ENCODE peak calls at places on chromosomes 13 and 19, in four cellular contexts. T is A549; Q is gastrocnemius medialis; L is CD8-positive, alpha-beta T cell. C is an unnamed sample.
A peak's percentile ranks its signal among the peaks of the same experiment; 100 is the strongest.

GRCh38 chr19:38638461-38638860 is 9.0 kb upstream of the ACTN4 start:
- DNase-seq in T (no peak), Q (no peak), L (no peak), C (no peak)

GRCh38 chr13:108787709-108788394 is 158.4 kb downstream of the MYO16 start:
- DNase-seq in T (no peak), Q (no peak), L (no peak), C (no peak)

GRCh38 chr13:26184791-26185250 is 37.3 kb downstream of the RNF6 start:
- DNase-seq in T (peak; percentile 68), Q (peak; percentile 48), L (peak; percentile 79), C (peak; percentile 64)

GRCh38 chr13:112760931-112761330 is 71.1 kb downstream of the ATP11A start:
- DNase-seq in T (no peak), Q (no peak), L (no peak), C (no peak)

GRCh38 chr13:44978328-44978727 is 10.9 kb downstream of the NUFIP1 start:
- DNase-seq in T (no peak), Q (no peak), L (no peak), C (no peak)

GRCh38 chr19:35063940-35064818 is 22.7 kb downstream of the HPN start:
- DNase-seq in T (peak; percentile 50), Q (no peak), L (no peak), C (no peak)

GRCh38 chr13:110228936-110229904 is 77.7 kb downstream of the COL4A1 start:
- DNase-seq in T (no peak), Q (no peak), L (no peak), C (no peak)

GRCh38 chr13:50457430-50458393 is 385.8 kb downstream of the DLEU7 start:
- DNase-seq in T (peak; percentile 1), Q (peak; percentile 23), L (no peak), C (no peak)

GRCh38 chr13:95571941-95572340 is 19.4 kb downstream of the CLDN10 start:
- DNase-seq in T (no peak), Q (no peak), L (no peak), C (no peak)

GRCh38 chr19:56838930-56839664 is 1.4 kb downstream of the PEG3 start:
- DNase-seq in T (peak; percentile 11), Q (peak; percentile 88), L (peak; percentile 59), C (peak; percentile 97)

GRCh38 chr19:57389730-57390598 is at the start of gene ZNF548:
- DNase-seq in T (peak; percentile 98), Q (peak; percentile 98), L (peak; percentile 99), C (peak; percentile 99)

GRCh38 chr19:52007436-52007804 is 591 bp downstream of the ZNF615 start:
- DNase-seq in T (peak; percentile 18), Q (no peak), L (no peak), C (no peak)

GRCh38 chr19:3798137-3798536 is 12.0 kb upstream of the MATK start:
- DNase-seq in T (no peak), Q (no peak), L (peak; percentile 60), C (no peak)

GRCh38 chr19:58097783-58098681 is at the start of gene ZSCAN18:
- DNase-seq in T (peak; percentile 82), Q (peak; percentile 92), L (peak; percentile 99), C (peak; percentile 99)

GRCh38 chr13:64314286-64314685 is 2898.6 kb upstream of the PCDH20 start:
- DNase-seq in T (no peak), Q (no peak), L (no peak), C (no peak)

GRCh38 chr13:20272104-20272503 is 40.0 kb upstream of the GJB6 start:
- DNase-seq in T (no peak), Q (no peak), L (no peak), C (no peak)

GRCh38 chr13:74443623-74444022 is 309.4 kb upstream of the KLF12 start:
- DNase-seq in T (peak; percentile 32), Q (no peak), L (no peak), C (no peak)

GRCh38 chr19:48190288-48191284 is 20.1 kb downstream of the ZSWIM9 start:
- DNase-seq in T (peak; percentile 64), Q (no peak), L (peak; percentile 84), C (no peak)

GRCh38 chr19:33627962-33628839 is 6.4 kb downstream of the CHST8 start:
- DNase-seq in T (no peak), Q (no peak), L (no peak), C (no peak)

GRCh38 chr19:46571495-46571894 is 29.6 kb upstream of the CALM3 start:
- DNase-seq in T (peak; percentile 75), Q (no peak), L (no peak), C (peak; percentile 28)
- TF ChIP-seq CTCF in T (peak; percentile 7), Q (no peak), L (no peak), C (no peak)

GRCh38 chr19:2048104-2048958 is 2.7 kb downstream of the MKNK2 start:
- DNase-seq in T (no peak), Q (peak; percentile 41), L (no peak), C (no peak)
- H3K27ac ChIP-seq in T (peak overlapping the region; percentile 95), Q (peak overlapping the region; percentile 96), L (no peak overlapping the region), C (peak overlapping the region; percentile 99)

DNA sequence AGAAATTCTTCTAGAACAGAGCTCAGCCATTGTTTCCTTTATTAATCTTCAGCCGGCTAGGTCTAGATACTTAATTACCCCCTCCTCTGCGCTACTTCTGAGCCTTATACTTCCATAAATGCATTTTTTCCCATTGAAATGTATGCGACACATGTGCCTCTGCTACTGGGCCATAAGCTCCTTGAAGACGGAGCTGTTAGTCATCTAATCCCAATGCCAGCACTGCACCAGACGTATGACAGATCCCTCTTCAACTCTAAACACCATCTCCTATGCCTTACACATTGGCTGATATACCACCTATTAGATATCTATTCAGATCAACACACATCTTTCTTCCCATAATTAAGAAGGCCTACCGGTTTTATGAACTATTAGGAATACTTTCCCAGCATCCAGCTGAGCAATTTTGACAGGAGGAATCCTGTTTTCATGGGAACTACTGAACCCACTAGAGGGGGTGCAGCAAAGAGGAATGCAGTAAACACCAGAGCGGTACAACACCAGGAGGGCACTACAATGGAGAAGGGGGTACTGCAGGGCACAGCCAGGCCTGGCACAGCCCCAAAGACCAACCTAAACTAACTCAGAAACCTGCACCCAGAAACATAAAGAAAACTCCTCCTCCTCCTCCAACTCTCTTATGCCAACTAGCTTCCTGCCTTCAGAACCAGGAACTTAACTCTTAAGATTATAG is 18.8 kb downstream of the STK24 start:
- DNase-seq in T (no peak), Q (no peak), L (no peak), C (no peak)
- TF ChIP-seq CTCF in T (no peak), Q (no peak), L (no peak), C (no peak)

GRCh38 chr13:27264181-27264580 is 6.4 kb upstream of the RASL11A start:
- DNase-seq in T (no peak), Q (no peak), L (no peak), C (no peak)
- H3K27ac ChIP-seq in T (no peak overlapping the region), Q (no peak overlapping the region), L (no peak overlapping the region), C (peak overlapping the region; percentile 51)

C was measured in right atrium auricular region.